ENCODE peak calls at places on chromosome 7, in six cellular contexts. K is spleen, N is AG09309, I is HFF-Myc, W is ovary, C is foreskin fibroblast. O is an unnamed sample.

GRCh38 chr7:31126976-31127375 is 74.9 kb downstream of the ADCYAP1R1 start:
- DNase-seq in W (no peak), K (no peak), I (peak; percentile 16), N (peak; percentile 7), C (peak; percentile 14), O (peak; percentile 20)

GRCh38 chr7:116502201-116503096 is 2.9 kb downstream of the CAV2 start:
- DNase-seq in W (no peak), N (no peak), C (no peak), K (no peak), I (no peak), O (no peak)

GRCh38 chr7:22726849-22727792 is at the start of gene IL6:
- DNase-seq in W (peak; percentile 82), N (peak; percentile 97), K (peak; percentile 87), C (peak; percentile 89), I (peak; percentile 72), O (peak; percentile 91)

GRCh38 chr7:81111781-81112540 is 193.1 kb upstream of the SEMA3C start:
- DNase-seq in K (no peak), C (peak; percentile 54), W (no peak), N (no peak), I (peak; percentile 30), O (no peak)

GRCh38 chr7:36987363-36987724 is 263.1 kb upstream of the AOAH start:
- DNase-seq in C (no peak), I (no peak), N (no peak), K (no peak), W (no peak), O (no peak)

GRCh38 chr7:108376206-108376605 is 80.0 kb downstream of the NRCAM start:
- DNase-seq in N (no peak), W (no peak), C (no peak), K (no peak), I (no peak), O (no peak)

GRCh38 chr7:139771001-139771956 is 6.5 kb downstream of the HIPK2 start:
- DNase-seq in K (no peak), I (peak; percentile 53), W (no peak), N (peak; percentile 28), C (peak; percentile 58), O (peak; percentile 84)

GRCh38 chr7:69670701-69671100 is 72.4 kb downstream of the AUTS2 start:
- DNase-seq in I (no peak), W (no peak), N (no peak), C (no peak), K (no peak), O (peak; percentile 77)

GRCh38 chr7:157674027-157674714 is 337.4 kb downstream of the DNAJB6 start:
- DNase-seq in K (peak; percentile 75), C (no peak), N (no peak), I (no peak), W (no peak), O (no peak)

DNA sequence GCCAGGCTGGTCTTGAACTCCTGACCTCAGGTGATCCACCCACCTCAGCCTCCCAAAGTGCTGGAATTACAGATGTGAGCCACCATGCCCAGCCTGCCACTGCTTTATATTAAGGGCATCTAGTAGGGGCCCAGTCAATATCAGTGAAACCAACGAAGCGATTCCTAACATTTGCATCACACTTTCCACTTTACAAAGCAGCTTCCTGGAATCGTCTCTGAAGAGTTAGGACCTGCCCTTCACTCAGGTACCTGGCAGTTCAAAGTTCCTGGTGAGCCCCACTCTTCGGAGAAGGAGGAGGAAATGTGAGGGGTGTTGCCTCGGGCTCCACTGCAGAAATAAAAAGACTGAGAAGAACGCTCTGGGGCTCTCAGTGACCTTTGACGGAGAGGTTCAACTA is 31.1 kb upstream of the EZH2 start:
- DNase-seq in C (no peak), N (no peak), K (no peak), W (no peak), I (no peak), O (no peak)
- H3K4me3 ChIP-seq in C (no peak overlapping the region), N (no peak overlapping the region), K (no peak overlapping the region), W (no peak overlapping the region), I (no peak overlapping the region), O (no peak overlapping the region)

DNA sequence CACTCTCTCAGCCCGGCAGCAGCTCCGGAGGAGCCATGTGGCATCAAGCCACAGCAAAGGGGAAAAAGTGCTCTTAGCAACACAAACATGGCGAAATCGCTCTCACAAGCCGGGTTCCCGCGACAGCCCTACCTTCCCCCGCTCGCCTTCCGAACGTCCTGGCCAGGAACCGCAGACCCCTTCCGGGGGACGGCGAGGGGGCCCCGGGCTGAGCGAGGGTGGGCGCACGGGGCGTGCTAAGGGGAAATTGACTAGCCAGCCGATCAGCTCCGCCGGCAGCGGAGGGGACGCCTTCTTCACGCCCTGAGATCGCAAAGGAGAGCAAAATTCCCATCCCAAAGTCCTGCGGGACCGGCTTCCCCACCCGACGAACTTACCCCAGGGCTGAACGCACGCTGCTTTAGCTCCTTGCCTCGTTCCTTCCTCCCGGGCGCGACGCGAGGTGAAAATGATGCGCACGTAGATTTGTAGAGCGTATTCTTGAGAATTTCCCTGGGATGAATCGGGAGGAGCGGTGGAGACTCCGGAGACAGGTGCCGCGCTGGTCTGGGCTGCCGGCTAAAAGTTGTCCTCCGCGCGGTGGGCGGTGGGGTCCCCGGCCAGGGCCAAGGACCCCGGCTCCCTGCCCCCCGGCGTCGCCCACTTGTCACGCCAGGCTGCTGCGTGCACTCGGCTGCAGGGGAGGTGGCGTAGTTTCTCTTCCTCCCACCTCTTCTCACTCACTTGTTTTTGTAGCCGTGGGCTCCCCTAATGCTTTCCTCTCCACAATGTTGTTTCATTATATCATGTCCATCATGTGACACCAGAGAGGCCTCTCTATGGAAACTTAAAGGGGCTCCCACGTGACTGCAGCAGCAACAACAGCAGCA is 220.1 kb upstream of the MKLN1 start:
- DNase-seq in K (peak; percentile 94), N (no peak), W (peak; percentile 71), I (no peak), C (peak; percentile 70), O (no peak)
- TF ChIP-seq CTCF in K (no peak), N (no peak), W (no peak), I (no peak), C (no peak), O (no peak)

GRCh38 chr7:130140551-130141160 is 64.5 kb downstream of the TMEM209 start:
- DNase-seq in N (no peak), W (no peak), C (no peak), K (peak; percentile 81), I (no peak), O (no peak)
- H3K4me3 ChIP-seq in N (no peak overlapping the region), W (peak overlapping the region; percentile 70), C (no peak overlapping the region), K (peak overlapping the region; percentile 48), I (no peak overlapping the region), O (no peak overlapping the region)

DNA sequence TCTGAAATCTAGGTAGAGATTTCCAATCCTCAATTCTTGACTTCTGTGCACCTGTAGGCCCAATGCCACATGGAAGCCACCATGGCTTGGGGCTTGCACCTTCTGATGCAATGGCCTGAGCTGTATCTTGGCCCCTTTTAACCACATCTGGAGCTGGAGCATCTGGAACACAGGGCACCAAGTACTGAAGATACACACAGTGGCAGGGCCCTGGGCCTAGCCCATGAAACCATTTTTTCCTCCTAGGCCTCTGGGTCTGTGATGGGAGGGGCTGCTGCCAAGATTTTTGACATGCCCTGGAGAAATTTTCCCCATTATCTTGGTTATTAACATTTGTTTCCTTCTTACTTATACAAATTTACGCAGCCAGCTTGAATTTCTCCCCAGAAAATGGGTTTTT is 39.1 kb downstream of the GCC1 start:
- DNase-seq in I (no peak), W (no peak), C (no peak), K (no peak), N (no peak), O (no peak)
- TF ChIP-seq CTCF in I (no peak), W (no peak), C (no peak), K (no peak), N (no peak), O (no peak)

GRCh38 chr7:45407730-45408406 is 166.3 kb upstream of the ADCY1 start:
- DNase-seq in I (no peak), C (no peak), W (no peak), K (no peak), N (no peak), O (no peak)
- H3K4me3 ChIP-seq in I (no peak overlapping the region), C (no peak overlapping the region), W (no peak overlapping the region), K (no peak overlapping the region), N (no peak overlapping the region), O (no peak overlapping the region)

DNA sequence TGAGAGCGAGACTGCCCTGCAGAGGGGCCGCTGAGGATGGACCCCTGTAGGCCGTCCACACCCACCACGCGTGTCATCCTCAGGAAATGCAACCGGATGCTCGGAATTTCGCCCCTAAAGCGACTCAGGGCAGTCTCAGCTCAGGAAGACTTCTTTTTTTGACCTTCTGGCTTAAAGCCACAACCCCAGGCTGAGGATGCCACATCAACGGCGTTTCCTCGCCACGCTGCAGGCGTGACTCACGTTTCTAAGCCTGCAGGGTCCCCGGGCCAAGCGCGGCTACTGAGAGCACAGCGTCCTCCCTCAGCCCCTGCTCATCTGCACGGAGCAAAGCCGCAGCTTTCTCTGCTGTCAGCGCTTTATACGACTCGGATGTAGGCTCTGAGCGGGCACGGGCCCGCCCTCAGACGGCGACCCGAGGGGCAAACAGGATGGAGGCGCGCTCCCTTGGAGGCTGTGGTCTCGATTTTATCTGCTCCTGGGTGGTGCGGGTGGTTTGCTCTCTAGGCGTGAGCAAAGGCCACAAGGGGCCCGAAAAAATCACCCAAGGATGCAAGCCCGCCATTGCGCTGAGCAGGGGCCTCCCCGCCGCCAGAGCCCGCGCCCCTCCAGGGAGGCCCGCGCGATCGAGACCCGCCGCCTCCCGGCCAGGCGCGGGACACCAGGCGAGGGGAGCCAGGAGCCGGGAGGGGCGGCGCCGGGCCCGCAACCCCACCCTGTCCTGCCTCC is 726 bp upstream of the INSIG1 start:
- DNase-seq in C (peak; percentile 91), W (peak; percentile 59), I (peak; percentile 62), N (peak; percentile 38), K (peak; percentile 94), O (peak; percentile 37)
- TF ChIP-seq CTCF in C (peak; percentile 34), W (peak; percentile 78), I (peak; percentile 25), N (peak; percentile 23), K (peak; percentile 60), O (peak; percentile 2)

GRCh38 chr7:143261901-143262300 is 1.3 kb upstream of the GSTK1 start:
- DNase-seq in K (no peak), N (no peak), C (no peak), I (no peak), W (no peak), O (no peak)
- H3K4me3 ChIP-seq in K (no peak overlapping the region), N (no peak overlapping the region), C (no peak overlapping the region), I (no peak overlapping the region), W (no peak overlapping the region), O (no peak overlapping the region)

GRCh38 chr7:28957822-28958234 is 302 bp downstream of the TRIL start:
- DNase-seq in C (no peak), W (no peak), K (peak; percentile 76), N (no peak), I (no peak), O (no peak)
- TF ChIP-seq CTCF in C (no peak), W (no peak), K (no peak), N (no peak), I (no peak), O (no peak)

O was measured in astrocyte of the cerebellum.